ENCODE peak calls at places on chromosomes 12 and 14, in four cellular contexts. J, G, Q and E are unnamed samples.

GRCh38 chr12:12376636-12377448 is 20.0 kb downstream of the BORCS5 start:
- DNase-seq in J (no peak), G (no peak), Q (no peak), E (no peak)

GRCh38 chr12:104752016-104752415 is 206.1 kb downstream of the SLC41A2 start:
- DNase-seq in J (no peak), G (no peak), Q (no peak), E (no peak)

GRCh38 chr12:54356951-54357356 is 7.3 kb downstream of the GPR84 start:
- DNase-seq in J (no peak), G (no peak), Q (no peak), E (no peak)

GRCh38 chr12:63294327-63294632 is 143.3 kb upstream of the AVPR1A start:
- DNase-seq in J (no peak), G (no peak), Q (no peak), E (no peak)

GRCh38 chr14:71377099-71377498 is 469.8 kb downstream of the PCNX1 start:
- DNase-seq in J (no peak), G (no peak), Q (no peak), E (no peak)

GRCh38 chr12:6936642-6937480 is 6.8 kb upstream of the RNU7-1 start:
- DNase-seq in J (no peak), G (peak), Q (no peak), E (no peak)

GRCh38 chr14:52081964-52082363 is 13.1 kb upstream of the NID2 start:
- DNase-seq in J (no peak), G (no peak), Q (no peak), E (no peak)

GRCh38 chr12:51947597-51947996 is 3.9 kb upstream of the ACVR1B start:
- DNase-seq in J (no peak), G (no peak), Q (no peak), E (no peak)

GRCh38 chr12:51351913-51352532 is 5.5 kb upstream of the CELA1 start:
- DNase-seq in J (peak), G (peak), Q (no peak), E (peak)

GRCh38 chr12:102811125-102811737 is 105.8 kb downstream of the PAH start:
- DNase-seq in J (no peak), G (no peak), Q (no peak), E (no peak)

GRCh38 chr14:94180655-94181271 is 6.6 kb downstream of the PPP4R4 start:
- DNase-seq in J (no peak), G (no peak), Q (no peak), E (no peak)

GRCh38 chr12:8075935-8076334 is 6.1 kb upstream of the NECAP1 start:
- DNase-seq in J (no peak), G (no peak), Q (no peak), E (no peak)

GRCh38 chr12:4270670-4271432 is 2.7 kb upstream of the CCND2 start:
- DNase-seq in J (no peak), G (peak), Q (no peak), E (peak)

GRCh38 chr12:63922446-63922845 is 77.9 kb downstream of the SRGAP1 start:
- DNase-seq in J (no peak), G (no peak), Q (no peak), E (no peak)

GRCh38 chr12:46555379-46555778 is 182.8 kb upstream of the SLC38A2 start:
- DNase-seq in J (no peak), G (no peak), Q (no peak), E (no peak)

GRCh38 chr14:36519431-36520321 is at the start of gene NKX2-1:
- DNase-seq in J (no peak), G (no peak), Q (no peak), E (no peak)

GRCh38 chr14:103191856-103192835 is 68.9 kb downstream of the TNFAIP2 start:
- DNase-seq in J (no peak), G (no peak), Q (no peak), E (no peak)

GRCh38 chr14:93034671-93034994 is 81.1 kb downstream of the ITPK1 start:
- DNase-seq in J (no peak), G (no peak), Q (no peak), E (no peak)

GRCh38 chr12:124720687-124721500 is 142.8 kb downstream of the SCARB1 start:
- DNase-seq in J (no peak), G (no peak), Q (no peak), E (no peak)

GRCh38 chr12:63302269-63302940 is 151.4 kb upstream of the AVPR1A start:
- DNase-seq in J (no peak), G (peak), Q (no peak), E (no peak)

GRCh38 chr14:23112359-23113178 is 6.5 kb downstream of the CEBPE start:
- DNase-seq in J (no peak), G (no peak), Q (no peak), E (no peak)

GRCh38 chr12:29714966-29715365 is 68.8 kb downstream of the TMTC1 start:
- DNase-seq in J (no peak), G (no peak), Q (no peak), E (no peak)